ENCODE peak calls at places on chromosomes 2 and 18, in ten cellular contexts. One of them, this sample, is unnamed. For H3K4me1, the result is how much of the 10 kb centered on the place peaks cover.

GRCh38 chr2:16195681-16196070 is 255.3 kb downstream of the MYCN start:
- DNase-seq in cardiac muscle cell: no peak
- DNase-seq in heart left ventricle: no peak
- DNase-seq in ovary: no peak
- DNase-seq in upper lobe of left lung: no peak
- DNase-seq in tibial nerve: no peak
- DNase-seq in CD8-positive, alpha-beta memory T cell: no peak
- DNase-seq in K562: no peak
- DNase-seq in IMR-90: no peak
- DNase-seq in lung: no peak
- DNase-seq in this sample: no peak

GRCh38 chr2:102508863-102509262 is 35.8 kb downstream of the SLC9A4 start:
- DNase-seq in cardiac muscle cell: no peak
- DNase-seq in heart left ventricle: no peak
- DNase-seq in ovary: no peak
- DNase-seq in upper lobe of left lung: no peak
- DNase-seq in tibial nerve: no peak
- DNase-seq in CD8-positive, alpha-beta memory T cell: no peak
- DNase-seq in K562: no peak
- DNase-seq in IMR-90: no peak
- DNase-seq in lung: no peak
- DNase-seq in this sample: no peak

GRCh38 chr2:64839844-64840243 is 149.4 kb upstream of the SLC1A4 start:
- DNase-seq in cardiac muscle cell: no peak
- DNase-seq in heart left ventricle: no peak
- DNase-seq in ovary: no peak
- DNase-seq in upper lobe of left lung: no peak
- DNase-seq in tibial nerve: no peak
- DNase-seq in CD8-positive, alpha-beta memory T cell: no peak
- DNase-seq in K562: no peak
- DNase-seq in IMR-90: no peak
- DNase-seq in lung: no peak
- DNase-seq in this sample: no peak

GRCh38 chr2:217261452-217261851 is 401.6 kb upstream of the TNP1 start:
- DNase-seq in cardiac muscle cell: no peak
- DNase-seq in heart left ventricle: no peak
- DNase-seq in ovary: no peak
- DNase-seq in upper lobe of left lung: no peak
- DNase-seq in tibial nerve: no peak
- DNase-seq in CD8-positive, alpha-beta memory T cell: no peak
- DNase-seq in K562: no peak
- DNase-seq in IMR-90: peak
- DNase-seq in lung: no peak
- DNase-seq in this sample: no peak

GRCh38 chr2:158297606-158298005 is 158.9 kb downstream of the CCDC148 start:
- DNase-seq in cardiac muscle cell: no peak
- DNase-seq in heart left ventricle: no peak
- DNase-seq in ovary: no peak
- DNase-seq in upper lobe of left lung: no peak
- DNase-seq in tibial nerve: no peak
- DNase-seq in CD8-positive, alpha-beta memory T cell: no peak
- DNase-seq in K562: no peak
- DNase-seq in IMR-90: no peak
- DNase-seq in lung: no peak
- DNase-seq in this sample: no peak

GRCh38 chr2:101951296-101951695 is 40.5 kb upstream of the IL1R2 start:
- DNase-seq in cardiac muscle cell: no peak
- DNase-seq in heart left ventricle: no peak
- DNase-seq in ovary: no peak
- DNase-seq in upper lobe of left lung: no peak
- DNase-seq in tibial nerve: no peak
- DNase-seq in CD8-positive, alpha-beta memory T cell: no peak
- DNase-seq in K562: no peak
- DNase-seq in IMR-90: no peak
- DNase-seq in lung: no peak
- DNase-seq in this sample: no peak

GRCh38 chr2:85326946-85327756 is 638 bp downstream of the TGOLN2 start:
- DNase-seq in cardiac muscle cell: peak
- DNase-seq in heart left ventricle: peak
- DNase-seq in ovary: peak
- DNase-seq in upper lobe of left lung: no peak
- DNase-seq in tibial nerve: peak
- DNase-seq in CD8-positive, alpha-beta memory T cell: peak
- DNase-seq in K562: peak
- DNase-seq in IMR-90: peak
- DNase-seq in lung: peak
- DNase-seq in this sample: no peak

GRCh38 chr2:218395090-218395444 is 4.6 kb upstream of the CTDSP1 start:
- DNase-seq in cardiac muscle cell: no peak
- DNase-seq in heart left ventricle: no peak
- DNase-seq in ovary: no peak
- DNase-seq in upper lobe of left lung: no peak
- DNase-seq in tibial nerve: no peak
- DNase-seq in CD8-positive, alpha-beta memory T cell: no peak
- DNase-seq in K562: no peak
- DNase-seq in IMR-90: no peak
- DNase-seq in lung: no peak
- DNase-seq in this sample: no peak

GRCh38 chr18:23033079-23033478 is 100.0 kb downstream of the RBBP8 start:
- DNase-seq in cardiac muscle cell: no peak
- DNase-seq in heart left ventricle: no peak
- DNase-seq in ovary: no peak
- DNase-seq in upper lobe of left lung: no peak
- DNase-seq in tibial nerve: no peak
- DNase-seq in CD8-positive, alpha-beta memory T cell: no peak
- DNase-seq in K562: no peak
- DNase-seq in IMR-90: no peak
- DNase-seq in lung: no peak
- DNase-seq in this sample: no peak

GRCh38 chr2:28751956-28752607 is 452 bp downstream of the PPP1CB start:
- DNase-seq in cardiac muscle cell: peak
- DNase-seq in heart left ventricle: peak
- DNase-seq in ovary: no peak
- DNase-seq in upper lobe of left lung: no peak
- DNase-seq in tibial nerve: no peak
- DNase-seq in CD8-positive, alpha-beta memory T cell: peak
- DNase-seq in K562: peak
- DNase-seq in IMR-90: no peak
- DNase-seq in lung: no peak
- DNase-seq in this sample: no peak

GRCh38 chr2:119231975-119232665 is 8.5 kb downstream of the STEAP3 start:
- DNase-seq in cardiac muscle cell: no peak
- DNase-seq in heart left ventricle: no peak
- DNase-seq in ovary: no peak
- DNase-seq in upper lobe of left lung: no peak
- DNase-seq in tibial nerve: no peak
- DNase-seq in CD8-positive, alpha-beta memory T cell: no peak
- DNase-seq in K562: no peak
- DNase-seq in IMR-90: peak
- DNase-seq in lung: no peak
- DNase-seq in this sample: no peak

GRCh38 chr2:153477096-153477555 is 1.4 kb downstream of the RPRM start:
- DNase-seq in cardiac muscle cell: peak
- DNase-seq in heart left ventricle: no peak
- DNase-seq in ovary: peak
- DNase-seq in upper lobe of left lung: peak
- DNase-seq in tibial nerve: no peak
- DNase-seq in CD8-positive, alpha-beta memory T cell: no peak
- DNase-seq in K562: no peak
- DNase-seq in IMR-90: no peak
- DNase-seq in lung: no peak
- DNase-seq in this sample: no peak

GRCh38 chr2:25977768-25978167 is 4.5 kb downstream of the KIF3C start:
- DNase-seq in cardiac muscle cell: no peak
- DNase-seq in heart left ventricle: no peak
- DNase-seq in ovary: no peak
- DNase-seq in upper lobe of left lung: no peak
- DNase-seq in tibial nerve: no peak
- DNase-seq in CD8-positive, alpha-beta memory T cell: no peak
- DNase-seq in K562: no peak
- DNase-seq in IMR-90: peak
- DNase-seq in lung: no peak
- DNase-seq in this sample: no peak

GRCh38 chr2:168336786-168337388 is 89.5 kb upstream of the STK39 start:
- DNase-seq in cardiac muscle cell: peak
- DNase-seq in heart left ventricle: no peak
- DNase-seq in ovary: no peak
- DNase-seq in upper lobe of left lung: no peak
- DNase-seq in tibial nerve: no peak
- DNase-seq in CD8-positive, alpha-beta memory T cell: peak
- DNase-seq in K562: peak
- DNase-seq in IMR-90: no peak
- DNase-seq in lung: peak
- DNase-seq in this sample: no peak

GRCh38 chr2:1718339-1719220 is 25.7 kb downstream of the PXDN start:
- DNase-seq in cardiac muscle cell: no peak
- DNase-seq in heart left ventricle: no peak
- DNase-seq in ovary: peak
- DNase-seq in upper lobe of left lung: peak
- DNase-seq in tibial nerve: no peak
- DNase-seq in CD8-positive, alpha-beta memory T cell: no peak
- DNase-seq in K562: no peak
- DNase-seq in IMR-90: no peak
- DNase-seq in lung: no peak
- DNase-seq in this sample: peak

GRCh38 chr2:54763636-54764291 is 40.3 kb downstream of the EML6 start:
- DNase-seq in cardiac muscle cell: no peak
- DNase-seq in heart left ventricle: no peak
- DNase-seq in ovary: no peak
- DNase-seq in upper lobe of left lung: no peak
- DNase-seq in tibial nerve: no peak
- DNase-seq in CD8-positive, alpha-beta memory T cell: no peak
- DNase-seq in K562: peak
- DNase-seq in IMR-90: no peak
- DNase-seq in lung: no peak
- DNase-seq in this sample: no peak

GRCh38 chr2:101793277-101793969 is 95.9 kb downstream of the MAP4K4 start:
- DNase-seq in cardiac muscle cell: peak
- DNase-seq in heart left ventricle: peak
- DNase-seq in ovary: peak
- DNase-seq in upper lobe of left lung: no peak
- DNase-seq in tibial nerve: no peak
- DNase-seq in CD8-positive, alpha-beta memory T cell: no peak
- DNase-seq in K562: no peak
- DNase-seq in IMR-90: no peak
- DNase-seq in lung: no peak
- DNase-seq in this sample: no peak

GRCh38 chr2:181311841-181312240 is 145.3 kb upstream of the ITGA4 start:
- DNase-seq in cardiac muscle cell: no peak
- DNase-seq in heart left ventricle: no peak
- DNase-seq in ovary: no peak
- DNase-seq in upper lobe of left lung: no peak
- DNase-seq in tibial nerve: no peak
- DNase-seq in CD8-positive, alpha-beta memory T cell: no peak
- DNase-seq in K562: no peak
- DNase-seq in IMR-90: no peak
- DNase-seq in lung: no peak
- DNase-seq in this sample: no peak

GRCh38 chr2:14634223-14634884 is 1.8 kb downstream of the LRATD1 start:
- DNase-seq in cardiac muscle cell: peak
- DNase-seq in heart left ventricle: peak
- DNase-seq in ovary: peak
- DNase-seq in upper lobe of left lung: peak
- DNase-seq in tibial nerve: peak
- DNase-seq in CD8-positive, alpha-beta memory T cell: no peak
- DNase-seq in K562: peak
- DNase-seq in IMR-90: peak
- DNase-seq in lung: peak
- DNase-seq in this sample: peak

DNA sequence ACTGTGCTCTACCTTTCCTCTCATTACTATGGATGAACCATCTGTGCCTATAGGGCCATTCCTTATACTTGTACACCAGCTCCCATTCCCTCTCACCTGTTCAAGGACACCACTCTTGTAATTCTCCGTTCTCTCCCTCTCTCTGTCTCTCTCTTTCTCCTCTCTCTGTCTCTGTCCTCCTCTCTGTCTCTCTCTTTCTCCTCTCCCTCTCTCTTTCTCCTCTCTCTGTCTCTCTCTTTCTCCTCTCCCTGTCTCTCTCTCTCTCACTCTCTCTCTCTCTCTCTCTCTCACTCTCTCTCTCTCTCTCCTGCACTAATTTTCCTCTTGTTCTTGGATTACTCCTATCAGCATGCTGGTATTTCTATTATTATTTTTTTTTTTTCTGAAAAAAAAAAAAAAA is 78.9 kb upstream of the RMDN2 start:
- DNase-seq in cardiac muscle cell: no peak
- DNase-seq in heart left ventricle: no peak
- DNase-seq in ovary: no peak
- DNase-seq in upper lobe of left lung: no peak
- DNase-seq in tibial nerve: no peak
- DNase-seq in CD8-positive, alpha-beta memory T cell: no peak
- DNase-seq in K562: no peak
- DNase-seq in IMR-90: no peak
- DNase-seq in lung: no peak
- DNase-seq in this sample: no peak
- H3K4me3 ChIP-seq in cardiac muscle cell: no peak
- H3K4me3 ChIP-seq in heart left ventricle: no peak
- H3K4me3 ChIP-seq in ovary: no peak
- H3K4me3 ChIP-seq in upper lobe of left lung: no peak
- H3K4me3 ChIP-seq in tibial nerve: no peak
- H3K4me3 ChIP-seq in CD8-positive, alpha-beta memory T cell: no peak
- H3K4me3 ChIP-seq in K562: no peak
- H3K4me3 ChIP-seq in IMR-90: no peak
- H3K4me3 ChIP-seq in lung: no peak
- H3K4me3 ChIP-seq in this sample: no peak

GRCh38 chr2:164816900-164817299 is 24.7 kb downstream of the COBLL1 start:
- DNase-seq in cardiac muscle cell: no peak
- DNase-seq in heart left ventricle: no peak
- DNase-seq in ovary: no peak
- DNase-seq in upper lobe of left lung: no peak
- DNase-seq in tibial nerve: no peak
- DNase-seq in CD8-positive, alpha-beta memory T cell: no peak
- DNase-seq in K562: no peak
- DNase-seq in IMR-90: no peak
- DNase-seq in lung: no peak
- DNase-seq in this sample: no peak
- H3K4me1 ChIP-seq in cardiac muscle cell: under half
- H3K4me1 ChIP-seq in heart left ventricle: under half
- H3K4me1 ChIP-seq in ovary: under half
- H3K4me1 ChIP-seq in upper lobe of left lung: under half
- H3K4me1 ChIP-seq in tibial nerve: under half
- H3K4me1 ChIP-seq in CD8-positive, alpha-beta memory T cell: under half
- H3K4me1 ChIP-seq in K562: under half
- H3K4me1 ChIP-seq in IMR-90: under half
- H3K4me1 ChIP-seq in lung: under half
- H3K4me1 ChIP-seq in this sample: under half

GRCh38 chr2:3536682-3537632 is 17.6 kb upstream of the ADI1 start:
- DNase-seq in cardiac muscle cell: no peak
- DNase-seq in heart left ventricle: peak
- DNase-seq in ovary: peak
- DNase-seq in upper lobe of left lung: peak
- DNase-seq in tibial nerve: peak
- DNase-seq in CD8-positive, alpha-beta memory T cell: no peak
- DNase-seq in K562: peak
- DNase-seq in IMR-90: peak
- DNase-seq in lung: peak
- DNase-seq in this sample: peak
- H3K4me3 ChIP-seq in cardiac muscle cell: no peak
- H3K4me3 ChIP-seq in heart left ventricle: peak
- H3K4me3 ChIP-seq in ovary: peak
- H3K4me3 ChIP-seq in upper lobe of left lung: peak
- H3K4me3 ChIP-seq in tibial nerve: peak
- H3K4me3 ChIP-seq in CD8-positive, alpha-beta memory T cell: no peak
- H3K4me3 ChIP-seq in K562: peak
- H3K4me3 ChIP-seq in IMR-90: peak
- H3K4me3 ChIP-seq in lung: no peak
- H3K4me3 ChIP-seq in this sample: peak

GRCh38 chr18:21474621-21475020 is 125.9 kb downstream of the ESCO1 start:
- DNase-seq in cardiac muscle cell: no peak
- DNase-seq in heart left ventricle: no peak
- DNase-seq in ovary: no peak
- DNase-seq in upper lobe of left lung: no peak
- DNase-seq in tibial nerve: no peak
- DNase-seq in CD8-positive, alpha-beta memory T cell: no peak
- DNase-seq in K562: no peak
- DNase-seq in IMR-90: no peak
- DNase-seq in lung: no peak
- DNase-seq in this sample: no peak
- H3K4me1 ChIP-seq in cardiac muscle cell: under half
- H3K4me1 ChIP-seq in heart left ventricle: under half
- H3K4me1 ChIP-seq in ovary: under half
- H3K4me1 ChIP-seq in upper lobe of left lung: under half
- H3K4me1 ChIP-seq in tibial nerve: under half
- H3K4me1 ChIP-seq in CD8-positive, alpha-beta memory T cell: under half
- H3K4me1 ChIP-seq in K562: under half
- H3K4me1 ChIP-seq in IMR-90: under half
- H3K4me1 ChIP-seq in lung: under half
- H3K4me1 ChIP-seq in this sample: under half

This sample was measured in right atrium auricular region.